ENCODE peak calls at places on chromosomes 13 and 19, in five cellular contexts. S is aorta, Y is heart right ventricle, L is left ventricle myocardium inferior, N is heart left ventricle. D is an unnamed sample. For H3K4me1, the result is how much of the 10 kb centered on the place peaks cover.

GRCh38 chr19:29115181-29115580 is 97.8 kb downstream of the UQCRFS1 start:
- DNase-seq in S (no peak), Y (no peak), L (no peak), N (no peak), D (no peak)

GRCh38 chr19:56111601-56112312 is 9.3 kb downstream of the ZNF787 start:
- DNase-seq in S (no peak), Y (peak), L (peak), N (peak), D (no peak)

GRCh38 chr19:3403489-3404323 is 37.3 kb downstream of the NFIC start:
- DNase-seq in S (peak), Y (peak), L (peak), N (peak), D (peak)

GRCh38 chr19:46620267-46620666 is 4.6 kb downstream of the PTGIR start:
- DNase-seq in S (no peak), Y (no peak), L (no peak), N (no peak), D (no peak)

GRCh38 chr19:46776927-46777911 is 11.2 kb downstream of the SLC1A5 start:
- DNase-seq in S (no peak), Y (no peak), L (no peak), N (no peak), D (no peak)

GRCh38 chr19:12611361-12611699 is 610 bp downstream of the ZNF791 start:
- DNase-seq in S (peak), Y (peak), L (peak), N (peak), D (peak)

GRCh38 chr19:40223135-40223822 is 3.2 kb downstream of the CCNP start:
- DNase-seq in S (no peak), Y (no peak), L (no peak), N (no peak), D (no peak)

GRCh38 chr13:29482504-29482903 is 113.0 kb downstream of the SLC7A1 start:
- DNase-seq in S (no peak), Y (no peak), L (no peak), N (no peak), D (no peak)

GRCh38 chr19:41192574-41193419 is at the start of gene CYP2S1:
- DNase-seq in S (no peak), Y (no peak), L (no peak), N (no peak), D (peak)

GRCh38 chr13:92657565-92657964 is 569.0 kb upstream of the GPC6 start:
- DNase-seq in S (no peak), Y (no peak), L (no peak), N (no peak), D (no peak)

GRCh38 chr19:17314007-17314589 is 4.7 kb downstream of the DDA1 start:
- DNase-seq in S (no peak), Y (no peak), L (no peak), N (no peak), D (no peak)

GRCh38 chr13:85503797-85504196 is 295.4 kb downstream of the SLITRK6 start:
- DNase-seq in S (no peak), Y (no peak), L (no peak), N (no peak), D (peak)

DNA sequence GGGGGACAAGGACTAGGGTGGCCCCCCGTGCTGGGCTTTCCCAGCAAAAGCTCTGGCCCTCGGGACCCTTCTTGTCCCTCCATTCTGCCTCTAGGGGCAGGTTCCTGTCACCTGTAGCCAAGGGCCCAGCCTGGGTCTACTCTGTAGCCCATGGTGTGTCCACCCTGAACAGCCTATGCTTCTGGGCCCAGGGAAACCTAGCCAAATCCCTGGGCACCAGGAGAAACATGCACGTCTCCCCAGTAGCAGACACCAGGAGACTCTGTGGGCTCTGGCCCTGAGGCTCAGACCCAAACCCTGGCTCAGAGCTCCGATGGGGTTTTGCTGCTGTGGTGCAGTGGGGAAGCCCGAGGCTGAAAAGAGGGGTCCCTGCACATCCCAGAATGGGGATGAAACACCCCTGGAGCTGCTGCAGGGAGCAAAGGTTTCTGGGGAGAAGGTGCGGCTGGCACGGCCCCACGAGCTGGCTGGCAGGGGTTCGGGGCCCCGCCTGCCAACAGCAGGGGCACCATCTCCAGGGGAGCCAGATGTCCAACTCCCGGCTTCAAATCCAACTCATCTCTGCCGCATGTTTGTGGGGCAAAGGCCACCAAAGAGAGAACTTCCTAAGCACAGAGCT is 18.2 kb downstream of the CEBPG start:
- DNase-seq in S (peak), Y (no peak), L (no peak), N (no peak), D (no peak)
- H3K4me1 ChIP-seq in S (under half), Y (half or more), L (half or more), N (half or more), D (under half)

GRCh38 chr19:1101337-1101698 is 2.5 kb upstream of the GPX4 start:
- DNase-seq in S (no peak), Y (peak), L (no peak), N (no peak), D (no peak)
- H3K4me1 ChIP-seq in S (under half), Y (under half), L (half or more), N (half or more), D (under half)

GRCh38 chr19:2187164-2187563 is 23.4 kb downstream of the DOT1L start:
- DNase-seq in S (no peak), Y (no peak), L (no peak), N (no peak), D (no peak)
- H3K4me1 ChIP-seq in S (under half), Y (half or more), L (half or more), N (half or more), D (half or more)

GRCh38 chr19:15373644-15374043 is 5.9 kb downstream of the AKAP8 start:
- DNase-seq in S (no peak), Y (no peak), L (no peak), N (no peak), D (no peak)

GRCh38 chr19:15374105-15374651 is 5.4 kb downstream of the AKAP8 start:
- DNase-seq in S (no peak), Y (no peak), L (peak), N (no peak), D (no peak)

GRCh38 chr19:15371786-15372380 is 7.7 kb downstream of the AKAP8 start:
- DNase-seq in S (peak), Y (no peak), L (no peak), N (no peak), D (no peak)

GRCh38 chr19:15372470-15372869 is 7.1 kb downstream of the AKAP8 start:
- DNase-seq in S (no peak), Y (no peak), L (no peak), N (no peak), D (no peak)

DNA sequence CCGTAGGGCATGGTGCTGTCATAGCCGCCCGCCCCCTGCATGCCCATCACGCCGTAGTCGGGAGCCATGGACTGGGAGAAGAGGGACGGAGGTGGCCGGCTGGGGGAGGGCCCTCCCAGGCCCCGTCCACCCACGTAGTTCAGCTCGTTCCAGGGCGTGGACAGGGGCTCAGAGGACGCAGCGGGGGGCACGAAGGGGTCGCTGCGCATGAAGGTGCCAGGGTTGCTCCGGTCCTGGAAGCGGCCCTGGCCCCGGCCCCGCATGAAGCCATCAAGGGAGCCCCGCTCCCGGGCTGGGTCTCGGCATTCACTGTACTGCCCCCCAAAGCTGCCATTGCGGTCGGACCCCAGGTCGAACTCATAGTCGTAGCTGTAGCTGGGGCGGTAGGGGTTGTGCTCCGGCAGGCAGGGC is 6.7 kb downstream of the AKAP8 start:
- DNase-seq in S (no peak), Y (no peak), L (no peak), N (no peak), D (no peak)
- H3K4me1 ChIP-seq in S (under half), Y (half or more), L (half or more), N (half or more), D (under half)

DNA sequence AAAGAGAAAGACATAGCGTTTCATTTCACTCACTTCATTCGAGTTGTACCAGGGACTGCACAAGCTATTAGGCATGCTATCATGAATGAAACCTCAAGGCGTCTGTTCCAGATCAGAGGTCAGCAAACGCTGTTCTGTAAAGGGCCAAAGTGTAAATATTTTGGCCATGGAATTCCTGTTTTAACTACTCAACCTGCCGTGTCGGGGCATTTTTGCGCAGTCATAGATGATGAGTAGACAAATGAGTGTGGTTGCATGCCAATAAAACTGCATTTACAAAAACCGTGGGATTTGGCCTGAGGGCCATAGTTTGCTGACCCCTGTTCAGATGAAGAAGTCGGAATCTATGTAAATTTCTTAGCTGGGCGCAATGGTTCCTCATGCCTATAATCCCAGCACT is 6.5 kb downstream of the INSR start:
- DNase-seq in S (no peak), Y (no peak), L (no peak), N (no peak), D (no peak)
- H3K4me1 ChIP-seq in S (under half), Y (under half), L (under half), N (under half), D (under half)

DNA sequence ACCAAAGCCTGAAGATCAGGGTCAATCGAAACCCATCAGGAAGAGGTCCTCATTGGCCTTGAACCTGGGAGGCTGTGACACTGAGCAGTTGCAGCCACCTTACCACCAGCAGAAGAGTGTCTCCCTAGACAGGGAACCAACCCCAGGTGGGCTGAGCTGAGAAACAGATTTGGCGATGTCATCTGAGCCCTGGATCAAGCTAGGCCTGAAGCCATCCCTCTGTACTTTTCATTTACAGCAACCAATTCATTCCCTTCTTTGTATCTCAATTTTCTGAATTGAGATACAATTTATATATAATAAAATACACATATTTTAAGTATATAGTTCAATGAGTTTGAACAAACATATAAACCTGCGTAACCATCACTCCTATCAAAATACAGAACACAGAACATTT is 14.6 kb downstream of the RHPN2 start:
- DNase-seq in S (no peak), Y (no peak), L (no peak), N (no peak), D (no peak)
- H3K4me1 ChIP-seq in S (under half), Y (under half), L (under half), N (under half), D (under half)

GRCh38 chr13:98215508-98215907 is 38.4 kb upstream of the RNF113B start:
- DNase-seq in S (no peak), Y (no peak), L (no peak), N (no peak), D (no peak)

GRCh38 chr13:98214707-98215106 is 37.6 kb upstream of the RNF113B start:
- DNase-seq in S (no peak), Y (no peak), L (no peak), N (no peak), D (no peak)

GRCh38 chr13:98216135-98216565 is 39.1 kb upstream of the RNF113B start:
- DNase-seq in S (peak), Y (peak), L (peak), N (peak), D (peak)

GRCh38 chr13:98217597-98217996 is 40.5 kb upstream of the RNF113B start:
- DNase-seq in S (no peak), Y (no peak), L (no peak), N (no peak), D (no peak)

GRCh38 chr13:98216711-98217110 is 39.6 kb upstream of the RNF113B start:
- DNase-seq in S (no peak), Y (no peak), L (no peak), N (no peak), D (no peak)
- H3K4me1 ChIP-seq in S (under half), Y (under half), L (under half), N (under half), D (under half)

GRCh38 chr19:1882786-1883692 is 2.3 kb downstream of the ABHD17A start:
- DNase-seq in S (no peak), Y (no peak), L (no peak), N (no peak), D (no peak)
- H3K4me1 ChIP-seq in S (under half), Y (under half), L (half or more), N (half or more), D (under half)

GRCh38 chr19:5631511-5632240 is 8.8 kb downstream of the SAFB start:
- DNase-seq in S (no peak), Y (no peak), L (no peak), N (no peak), D (no peak)
- H3K4me1 ChIP-seq in S (under half), Y (half or more), L (half or more), N (half or more), D (under half)

DNA sequence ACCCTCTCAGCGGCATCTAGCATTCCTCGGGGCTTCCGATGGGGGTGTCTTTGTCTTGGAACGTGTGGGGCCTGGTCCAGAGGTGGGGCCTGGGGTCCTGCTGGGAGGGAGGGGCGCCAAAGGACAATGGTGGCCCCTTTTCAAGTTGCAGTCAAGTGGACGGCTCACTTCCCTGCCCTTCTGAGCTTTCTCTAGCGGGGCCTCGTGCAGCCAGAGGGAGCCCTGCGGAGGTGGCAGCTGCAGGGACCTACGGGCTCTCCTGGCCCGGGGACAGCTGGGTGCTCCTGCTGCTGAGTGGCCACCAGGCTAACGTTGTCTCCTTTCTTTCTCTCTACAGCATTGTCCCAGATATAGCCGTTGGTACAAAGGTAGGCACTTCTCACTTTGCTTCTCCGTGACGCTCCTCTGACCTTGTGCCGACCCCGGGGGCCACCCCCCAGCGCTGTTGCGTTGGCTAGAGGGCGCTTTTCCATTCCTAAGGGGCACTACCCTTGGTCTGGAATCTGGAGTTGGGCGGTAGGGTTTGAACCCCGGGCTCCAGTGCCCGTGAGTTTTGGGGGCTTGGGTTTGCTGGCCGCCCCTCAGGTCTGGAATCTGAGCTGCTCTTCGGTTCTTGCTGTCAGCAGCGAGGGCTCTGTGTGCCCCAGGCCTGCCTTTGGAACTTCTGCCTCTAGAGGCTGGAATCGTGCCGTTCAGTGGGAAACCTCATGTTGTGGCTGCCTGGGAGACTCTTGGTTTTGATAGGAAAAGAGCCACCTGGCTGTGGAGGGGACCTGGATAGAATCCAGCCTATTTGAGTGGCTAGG is 2.0 kb downstream of the PTBP1 start:
- DNase-seq in S (no peak), Y (no peak), L (no peak), N (no peak), D (peak)
- H3K4me1 ChIP-seq in S (under half), Y (half or more), L (half or more), N (half or more), D (under half)

D was measured in cardiac muscle cell.